ENCODE peak calls at places on chromosomes 4 and X, in six cellular contexts. L is left kidney, H is AG08396, Y is NCI-H1092 treated with DMSO at 0.1 percent for 48 hours, Q is Ammon's horn, I is HTR-8/SVneo. X is an unnamed sample.

GRCh38 chrX:123155327-123155726 is 28.8 kb upstream of the GRIA3 start:
- DNase-seq in H (no peak), I (no peak), L (no peak), Y (no peak), Q (no peak), X (no peak)

GRCh38 chrX:130834149-130834548 is 68.9 kb downstream of the ENOX2 start:
- DNase-seq in L (peak), Q (no peak), I (no peak), H (no peak), Y (no peak), X (no peak)

GRCh38 chrX:39152106-39152649 is 350.9 kb downstream of the MID1IP1 start:
- DNase-seq in H (peak), I (no peak), Y (peak), L (peak), Q (no peak), X (no peak)

GRCh38 chr4:110294165-110294564 is 95.8 kb upstream of the ELOVL6 start:
- DNase-seq in Y (no peak), L (no peak), H (no peak), Q (no peak), I (no peak), X (no peak)

GRCh38 chr4:164536829-164537228 is 217.1 kb upstream of the SMIM31 start:
- DNase-seq in Q (peak), I (peak), H (peak), L (peak), Y (no peak), X (no peak)

GRCh38 chr4:128868758-128869157 is 59.3 kb downstream of the JADE1 start:
- DNase-seq in Y (no peak), Q (no peak), L (no peak), I (no peak), H (no peak), X (no peak)

GRCh38 chr4:105140684-105141490 is 5.8 kb upstream of the TET2 start:
- DNase-seq in H (peak), L (peak), Q (peak), I (no peak), Y (no peak), X (peak)

GRCh38 chr4:176376032-176376614 is 56.4 kb downstream of the SPCS3 start:
- DNase-seq in Y (peak), Q (no peak), L (peak), H (peak), I (peak), X (no peak)

GRCh38 chr4:42136371-42136770 is 16.1 kb downstream of the BEND4 start:
- DNase-seq in Y (no peak), L (no peak), Q (no peak), H (no peak), I (no peak), X (no peak)

GRCh38 chr4:133148690-133149363 is at the start of gene PCDH10:
- DNase-seq in Y (peak), H (peak), Q (peak), L (peak), I (peak), X (no peak)